ENCODE peak calls at places on chromosomes 4 and X, in six cellular contexts. One of them, this sample, is unnamed.

GRCh38 chr4:182749768-182750167 is 167.4 kb downstream of the DCTD start:
- DNase-seq in NT2/D1: no peak
- DNase-seq in AG04450: no peak
- DNase-seq in aorta: no peak
- DNase-seq in heart right ventricle: no peak
- DNase-seq in iPS DF 6.9: no peak
- DNase-seq in this sample: no peak

GRCh38 chrX:16002185-16002584 is 121.2 kb upstream of the GRPR start:
- DNase-seq in iPS DF 6.9: no peak
- DNase-seq in aorta: no peak
- DNase-seq in heart right ventricle: no peak
- DNase-seq in AG04450: no peak
- DNase-seq in NT2/D1: peak; percentile 30
- DNase-seq in this sample: no peak

GRCh38 chrX:135977611-135978010 is 3.8 kb upstream of the MMGT1 start:
- DNase-seq in iPS DF 6.9: no peak
- DNase-seq in heart right ventricle: no peak
- DNase-seq in AG04450: peak; percentile 20
- DNase-seq in NT2/D1: no peak
- DNase-seq in aorta: no peak
- DNase-seq in this sample: no peak

GRCh38 chr4:140240237-140240636 is 86.3 kb upstream of the MAML3 start:
- DNase-seq in heart right ventricle: no peak
- DNase-seq in AG04450: no peak
- DNase-seq in NT2/D1: no peak
- DNase-seq in iPS DF 6.9: no peak
- DNase-seq in aorta: no peak
- DNase-seq in this sample: no peak

GRCh38 chr4:164615964-164616363 is 138.0 kb upstream of the SMIM31 start:
- DNase-seq in heart right ventricle: no peak
- DNase-seq in AG04450: no peak
- DNase-seq in iPS DF 6.9: no peak
- DNase-seq in NT2/D1: no peak
- DNase-seq in aorta: no peak
- DNase-seq in this sample: no peak

GRCh38 chr4:10115657-10116624 is 658 bp downstream of the WDR1 start:
- DNase-seq in AG04450: no peak
- DNase-seq in heart right ventricle: no peak
- DNase-seq in NT2/D1: no peak
- DNase-seq in iPS DF 6.9: no peak
- DNase-seq in aorta: peak; percentile 84
- DNase-seq in this sample: peak; percentile 67

GRCh38 chr4:52915131-52915645 is 53.1 kb downstream of the RASL11B start:
- DNase-seq in heart right ventricle: no peak
- DNase-seq in NT2/D1: no peak
- DNase-seq in AG04450: no peak
- DNase-seq in aorta: no peak
- DNase-seq in iPS DF 6.9: no peak
- DNase-seq in this sample: no peak

GRCh38 chr4:140260227-140260626 is 106.2 kb upstream of the MAML3 start:
- DNase-seq in heart right ventricle: no peak
- DNase-seq in iPS DF 6.9: no peak
- DNase-seq in AG04450: peak; percentile 59
- DNase-seq in aorta: no peak
- DNase-seq in NT2/D1: no peak
- DNase-seq in this sample: no peak

GRCh38 chrX:24858004-24858746 is 157.6 kb downstream of the ARX start:
- DNase-seq in NT2/D1: no peak
- DNase-seq in aorta: no peak
- DNase-seq in heart right ventricle: no peak
- DNase-seq in iPS DF 6.9: no peak
- DNase-seq in AG04450: no peak
- DNase-seq in this sample: no peak

GRCh38 chr4:144411700-144412099 is 234.3 kb upstream of the HHIP start:
- DNase-seq in iPS DF 6.9: no peak
- DNase-seq in NT2/D1: no peak
- DNase-seq in AG04450: no peak
- DNase-seq in aorta: no peak
- DNase-seq in heart right ventricle: no peak
- DNase-seq in this sample: no peak

GRCh38 chr4:99736846-99737245 is 79.2 kb upstream of the C4orf54 start:
- DNase-seq in NT2/D1: no peak
- DNase-seq in iPS DF 6.9: no peak
- DNase-seq in heart right ventricle: no peak
- DNase-seq in aorta: no peak
- DNase-seq in AG04450: no peak
- DNase-seq in this sample: no peak

GRCh38 chrX:21778236-21778635 is 20.3 kb upstream of the SMPX start:
- DNase-seq in aorta: no peak
- DNase-seq in AG04450: no peak
- DNase-seq in iPS DF 6.9: no peak
- DNase-seq in heart right ventricle: no peak
- DNase-seq in NT2/D1: peak; percentile 9
- DNase-seq in this sample: no peak

GRCh38 chr4:103365285-103365684 is 167.1 kb upstream of the CENPE start:
- DNase-seq in AG04450: no peak
- DNase-seq in iPS DF 6.9: no peak
- DNase-seq in heart right ventricle: no peak
- DNase-seq in NT2/D1: no peak
- DNase-seq in aorta: no peak
- DNase-seq in this sample: no peak

GRCh38 chr4:88158038-88158359 is 440 bp downstream of the ABCG2 start:
- DNase-seq in AG04450: no peak
- DNase-seq in NT2/D1: no peak
- DNase-seq in iPS DF 6.9: no peak
- DNase-seq in heart right ventricle: no peak
- DNase-seq in aorta: no peak
- DNase-seq in this sample: no peak

GRCh38 chr4:175246941-175247340 is 328.8 kb downstream of the ADAM29 start:
- DNase-seq in AG04450: no peak
- DNase-seq in iPS DF 6.9: no peak
- DNase-seq in aorta: no peak
- DNase-seq in heart right ventricle: no peak
- DNase-seq in NT2/D1: no peak
- DNase-seq in this sample: no peak

GRCh38 chrX:13086076-13086475 is 41.7 kb upstream of the FAM9C start:
- DNase-seq in aorta: no peak
- DNase-seq in AG04450: no peak
- DNase-seq in iPS DF 6.9: no peak
- DNase-seq in heart right ventricle: no peak
- DNase-seq in NT2/D1: no peak
- DNase-seq in this sample: no peak

GRCh38 chrX:143781103-143781502 is 60.6 kb upstream of the SPANXN2 start:
- DNase-seq in iPS DF 6.9: no peak
- DNase-seq in AG04450: no peak
- DNase-seq in heart right ventricle: no peak
- DNase-seq in aorta: no peak
- DNase-seq in NT2/D1: peak; percentile 25
- DNase-seq in this sample: no peak
- H3K9me3 ChIP-seq in iPS DF 6.9: no peaks in the 10 kb centered on the region
- H3K9me3 ChIP-seq in AG04450: peaks cover 4% of the 10 kb centered on the region
- H3K9me3 ChIP-seq in heart right ventricle: no peaks in the 10 kb centered on the region
- H3K9me3 ChIP-seq in aorta: no peaks in the 10 kb centered on the region
- H3K9me3 ChIP-seq in NT2/D1: no peaks in the 10 kb centered on the region
- H3K9me3 ChIP-seq in this sample: no peaks in the 10 kb centered on the region

DNA sequence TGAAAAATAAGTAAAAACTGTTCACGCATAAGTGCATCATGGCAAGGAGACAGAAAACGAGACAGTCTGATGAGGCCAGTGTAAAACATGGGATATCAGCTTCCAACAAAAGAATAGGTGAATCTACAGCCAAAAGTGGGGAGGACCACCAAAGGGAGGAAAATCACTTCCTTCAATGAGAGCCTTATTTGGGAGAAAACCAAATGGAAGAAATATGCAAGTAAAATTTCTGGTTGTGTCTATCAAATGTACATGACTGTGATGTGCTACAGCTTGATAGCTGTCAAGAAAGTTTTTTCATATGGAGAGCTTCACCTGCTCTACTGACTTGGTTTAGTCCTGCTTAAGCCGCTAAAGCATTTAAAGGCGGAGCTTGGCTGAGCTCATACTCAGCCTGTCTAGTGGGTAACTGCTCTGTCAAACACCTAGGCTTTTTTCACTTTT is 66.2 kb downstream of the MAGEA1 start:
- DNase-seq in AG04450: no peak
- DNase-seq in heart right ventricle: no peak
- DNase-seq in NT2/D1: peak; percentile 15
- DNase-seq in iPS DF 6.9: no peak
- DNase-seq in aorta: no peak
- DNase-seq in this sample: no peak
- H3K9me3 ChIP-seq in AG04450: no peaks in the 10 kb centered on the region
- H3K9me3 ChIP-seq in heart right ventricle: no peaks in the 10 kb centered on the region
- H3K9me3 ChIP-seq in NT2/D1: no peaks in the 10 kb centered on the region
- H3K9me3 ChIP-seq in iPS DF 6.9: no peaks in the 10 kb centered on the region
- H3K9me3 ChIP-seq in aorta: no peaks in the 10 kb centered on the region
- H3K9me3 ChIP-seq in this sample: no peaks in the 10 kb centered on the region

GRCh38 chr4:32003548-32003947 is 1283.4 kb downstream of the PCDH7 start:
- DNase-seq in aorta: no peak
- DNase-seq in AG04450: no peak
- DNase-seq in iPS DF 6.9: no peak
- DNase-seq in NT2/D1: no peak
- DNase-seq in heart right ventricle: no peak
- DNase-seq in this sample: no peak
- H3K9me3 ChIP-seq in aorta: no peaks in the 10 kb centered on the region
- H3K9me3 ChIP-seq in AG04450: no peaks in the 10 kb centered on the region
- H3K9me3 ChIP-seq in iPS DF 6.9: no peaks in the 10 kb centered on the region
- H3K9me3 ChIP-seq in NT2/D1: no peaks in the 10 kb centered on the region
- H3K9me3 ChIP-seq in heart right ventricle: no peaks in the 10 kb centered on the region
- H3K9me3 ChIP-seq in this sample: no peaks in the 10 kb centered on the region

DNA sequence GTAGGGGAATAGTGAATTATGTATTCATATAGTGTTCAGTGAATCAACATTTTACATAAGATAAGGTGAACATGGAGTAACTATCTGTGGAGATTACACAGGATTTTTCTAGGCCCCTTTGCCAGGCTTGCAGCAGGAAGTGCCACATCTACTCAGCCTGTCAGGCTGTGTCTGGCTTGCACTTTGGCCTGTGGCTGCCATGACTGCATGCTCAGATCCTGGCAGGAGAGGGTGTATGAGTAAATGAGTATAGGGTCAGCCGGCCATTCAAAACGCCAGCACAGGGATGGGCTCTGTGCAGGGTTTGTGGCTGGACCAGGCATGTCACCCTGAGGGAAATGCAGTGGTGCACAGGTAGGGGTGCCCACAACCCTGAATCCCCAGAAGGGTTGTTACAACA is 51.9 kb downstream of the UBQLN2 start:
- DNase-seq in NT2/D1: no peak
- DNase-seq in iPS DF 6.9: no peak
- DNase-seq in AG04450: no peak
- DNase-seq in aorta: no peak
- DNase-seq in heart right ventricle: no peak
- DNase-seq in this sample: no peak
- H3K9me3 ChIP-seq in NT2/D1: no peaks in the 10 kb centered on the region
- H3K9me3 ChIP-seq in iPS DF 6.9: no peaks in the 10 kb centered on the region
- H3K9me3 ChIP-seq in AG04450: no peaks in the 10 kb centered on the region
- H3K9me3 ChIP-seq in aorta: peaks cover 1% of the 10 kb centered on the region
- H3K9me3 ChIP-seq in heart right ventricle: no peaks in the 10 kb centered on the region
- H3K9me3 ChIP-seq in this sample: no peaks in the 10 kb centered on the region

GRCh38 chrX:145919400-145919799 is 101.8 kb downstream of the SLITRK2 start:
- DNase-seq in iPS DF 6.9: no peak
- DNase-seq in aorta: no peak
- DNase-seq in AG04450: no peak
- DNase-seq in heart right ventricle: no peak
- DNase-seq in NT2/D1: no peak
- DNase-seq in this sample: no peak
- H3K9me3 ChIP-seq in iPS DF 6.9: peaks cover 2% of the 10 kb centered on the region
- H3K9me3 ChIP-seq in aorta: no peaks in the 10 kb centered on the region
- H3K9me3 ChIP-seq in AG04450: peaks cover 4% of the 10 kb centered on the region
- H3K9me3 ChIP-seq in heart right ventricle: no peaks in the 10 kb centered on the region
- H3K9me3 ChIP-seq in NT2/D1: no peaks in the 10 kb centered on the region
- H3K9me3 ChIP-seq in this sample: no peaks in the 10 kb centered on the region

DNA sequence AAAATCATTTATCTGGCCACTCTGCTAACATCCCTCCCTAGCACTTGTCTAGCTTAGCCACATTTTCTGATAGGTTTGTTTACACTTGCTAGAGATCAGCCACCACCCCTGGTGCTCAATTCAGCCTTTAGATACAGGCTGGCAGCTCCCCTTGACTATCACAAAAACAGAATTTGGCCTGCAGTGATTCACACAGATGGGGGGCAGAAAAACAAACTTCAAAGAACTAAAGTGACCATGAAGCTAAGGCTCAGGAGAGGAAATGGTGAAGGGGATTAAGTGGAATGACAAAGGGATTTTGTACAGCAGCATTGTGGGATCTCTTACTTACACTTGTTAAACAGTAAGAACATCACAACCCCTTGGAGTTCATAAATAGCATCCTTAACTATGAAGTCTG is 1718.0 kb upstream of the PCDH7 start:
- DNase-seq in heart right ventricle: no peak
- DNase-seq in AG04450: no peak
- DNase-seq in NT2/D1: peak; percentile 91
- DNase-seq in aorta: no peak
- DNase-seq in iPS DF 6.9: no peak
- DNase-seq in this sample: no peak
- H3K9me3 ChIP-seq in heart right ventricle: peaks cover 9% of the 10 kb centered on the region
- H3K9me3 ChIP-seq in AG04450: no peaks in the 10 kb centered on the region
- H3K9me3 ChIP-seq in NT2/D1: peaks cover 9% of the 10 kb centered on the region
- H3K9me3 ChIP-seq in aorta: no peaks in the 10 kb centered on the region
- H3K9me3 ChIP-seq in iPS DF 6.9: no peaks in the 10 kb centered on the region
- H3K9me3 ChIP-seq in this sample: peaks cover 7% of the 10 kb centered on the region